ENCODE peak calls at places on chromosomes 16 and 17, in four cellular contexts. One of them, this sample, is unnamed.

GRCh38 chr16:67661101-67661661 is 421 bp downstream of the PARD6A start:
- DNase-seq in HepG2: no peak
- DNase-seq in GM12878: no peak
- DNase-seq in K562: no peak
- DNase-seq in this sample: peak; percentile 67

GRCh38 chr16:68417711-68418301 is 30.5 kb downstream of the SMPD3 start:
- DNase-seq in HepG2: no peak
- DNase-seq in GM12878: peak; percentile 73
- DNase-seq in K562: no peak
- DNase-seq in this sample: no peak

GRCh38 chr16:56682703-56683397 is 580 bp downstream of the MT1X start:
- DNase-seq in HepG2: no peak
- DNase-seq in GM12878: no peak
- DNase-seq in K562: no peak
- DNase-seq in this sample: no peak

GRCh38 chr16:17205279-17206139 is 265.3 kb downstream of the XYLT1 start:
- DNase-seq in HepG2: no peak
- DNase-seq in GM12878: no peak
- DNase-seq in K562: no peak
- DNase-seq in this sample: peak; percentile 31

GRCh38 chr17:38434178-38434665 is 6.0 kb downstream of the ARHGAP23 start:
- DNase-seq in HepG2: no peak
- DNase-seq in GM12878: no peak
- DNase-seq in K562: no peak
- DNase-seq in this sample: no peak

GRCh38 chr16:50683689-50684374 is 2.7 kb upstream of the SNX20 start:
- DNase-seq in HepG2: no peak
- DNase-seq in GM12878: peak; percentile 87
- DNase-seq in K562: no peak
- DNase-seq in this sample: no peak

GRCh38 chr16:82240111-82240510 is 70.1 kb upstream of the MPHOSPH6 start:
- DNase-seq in HepG2: no peak
- DNase-seq in GM12878: no peak
- DNase-seq in K562: no peak
- DNase-seq in this sample: no peak

GRCh38 chr16:86519649-86520316 is 9.5 kb downstream of the FOXF1 start:
- DNase-seq in HepG2: peak; percentile 48
- DNase-seq in GM12878: no peak
- DNase-seq in K562: peak; percentile 77
- DNase-seq in this sample: peak; percentile 75

GRCh38 chr17:27927781-27928180 is 34.6 kb upstream of the LYRM9 start:
- DNase-seq in HepG2: no peak
- DNase-seq in GM12878: no peak
- DNase-seq in K562: no peak
- DNase-seq in this sample: no peak

GRCh38 chr17:67546578-67547527 is 169.8 kb downstream of the PITPNC1 start:
- DNase-seq in HepG2: no peak
- DNase-seq in GM12878: no peak
- DNase-seq in K562: no peak
- DNase-seq in this sample: peak; percentile 19

GRCh38 chr17:45223541-45224528 is 2.1 kb downstream of the FMNL1 start:
- DNase-seq in HepG2: no peak
- DNase-seq in GM12878: no peak
- DNase-seq in K562: no peak
- DNase-seq in this sample: no peak

GRCh38 chr17:38922538-38923291 is 2.7 kb upstream of the LASP1NB start:
- DNase-seq in HepG2: no peak
- DNase-seq in GM12878: no peak
- DNase-seq in K562: peak; percentile 27
- DNase-seq in this sample: peak; percentile 53

GRCh38 chr17:73191443-73192218 is 1.2 kb upstream of the COG1 start:
- DNase-seq in HepG2: peak; percentile 77
- DNase-seq in GM12878: no peak
- DNase-seq in K562: peak; percentile 61
- DNase-seq in this sample: peak; percentile 62

GRCh38 chr16:11495066-11495407 is 91.7 kb downstream of the LITAF start:
- DNase-seq in HepG2: no peak
- DNase-seq in GM12878: no peak
- DNase-seq in K562: no peak
- DNase-seq in this sample: no peak

GRCh38 chr16:83838151-83838550 is 30.4 kb downstream of the HSBP1 start:
- DNase-seq in HepG2: no peak
- DNase-seq in GM12878: no peak
- DNase-seq in K562: no peak
- DNase-seq in this sample: no peak

GRCh38 chr16:70746708-70747424 is 54.1 kb downstream of the VAC14 start:
- DNase-seq in HepG2: peak; percentile 99
- DNase-seq in GM12878: no peak
- DNase-seq in K562: peak; percentile 79
- DNase-seq in this sample: no peak

GRCh38 chr16:57686577-57686976 is 8.0 kb upstream of the DRC7 start:
- DNase-seq in HepG2: no peak
- DNase-seq in GM12878: no peak
- DNase-seq in K562: no peak
- DNase-seq in this sample: no peak

DNA sequence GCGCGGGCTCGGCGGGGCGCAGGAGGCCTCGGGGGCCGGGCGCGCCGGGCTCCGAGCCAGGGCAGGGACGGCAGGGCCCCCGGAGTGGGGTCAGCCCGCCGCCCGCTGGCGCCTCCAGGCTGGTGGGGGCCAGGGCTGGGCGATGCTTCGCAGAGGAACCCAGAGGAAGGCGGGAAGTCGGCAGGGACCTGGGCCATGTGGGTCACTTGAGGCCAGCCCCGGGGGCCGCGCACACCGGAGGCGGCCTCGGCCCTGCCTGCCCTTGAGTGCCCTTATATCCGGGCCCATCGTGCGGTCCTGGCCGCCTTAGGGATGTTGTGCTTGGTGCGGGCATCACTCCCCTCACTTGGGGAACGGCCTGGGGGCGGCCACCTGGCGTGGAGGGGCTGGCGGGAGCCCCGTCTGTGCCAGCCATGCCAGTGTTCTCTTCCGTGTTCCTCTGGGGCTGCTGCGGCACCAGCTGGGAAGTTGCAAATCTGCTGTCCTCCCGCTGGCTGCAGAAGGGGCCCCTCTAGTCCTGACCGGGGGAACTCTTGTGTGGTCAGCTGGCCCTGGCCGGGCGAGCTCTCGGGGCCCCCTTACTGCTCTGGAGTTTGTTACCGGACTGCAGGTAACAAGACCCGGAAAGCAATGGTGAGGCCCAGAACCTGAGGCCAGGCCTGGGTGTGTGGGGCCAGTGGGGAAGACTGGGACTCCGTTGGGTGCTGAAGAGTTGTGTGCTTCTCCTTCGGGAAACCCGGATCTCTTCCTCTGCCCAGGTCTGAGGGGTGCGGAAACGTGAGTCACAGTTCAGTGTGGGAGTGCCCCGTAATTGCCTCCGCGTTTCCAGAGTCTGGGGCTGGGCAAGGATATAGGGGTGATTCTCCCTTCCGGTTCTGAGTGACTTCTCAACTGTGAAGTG is 849 bp downstream of the CAPN15 start:
- DNase-seq in HepG2: no peak
- DNase-seq in GM12878: no peak
- DNase-seq in K562: peak; percentile 65
- DNase-seq in this sample: peak; percentile 44
- TF ChIP-seq CREM in HepG2: no peak
- TF ChIP-seq CREM in GM12878: no peak
- TF ChIP-seq CREM in K562: peak; percentile 40
- TF ChIP-seq CREM in this sample: no peak

GRCh38 chr17:76528156-76528527 is 9.4 kb downstream of the CYGB start:
- DNase-seq in HepG2: no peak
- DNase-seq in GM12878: no peak
- DNase-seq in K562: no peak
- DNase-seq in this sample: no peak
- TF ChIP-seq CREM in HepG2: no peak
- TF ChIP-seq CREM in GM12878: no peak
- TF ChIP-seq CREM in K562: no peak
- TF ChIP-seq CREM in this sample: no peak

GRCh38 chr16:1677942-1678499 is at the start of gene JPT2:
- DNase-seq in HepG2: peak; percentile 93
- DNase-seq in GM12878: peak; percentile 84
- DNase-seq in K562: peak; percentile 98
- DNase-seq in this sample: peak; percentile 98

GRCh38 chr16:1680361-1680760 is 2.3 kb downstream of the JPT2 start:
- DNase-seq in HepG2: no peak
- DNase-seq in GM12878: no peak
- DNase-seq in K562: no peak
- DNase-seq in this sample: no peak

GRCh38 chr16:1677339-1677738 is 740 bp upstream of the JPT2 start:
- DNase-seq in HepG2: no peak
- DNase-seq in GM12878: no peak
- DNase-seq in K562: no peak
- DNase-seq in this sample: no peak

GRCh38 chr16:1676661-1677060 is 1.4 kb upstream of the JPT2 start:
- DNase-seq in HepG2: no peak
- DNase-seq in GM12878: no peak
- DNase-seq in K562: no peak
- DNase-seq in this sample: no peak

DNA sequence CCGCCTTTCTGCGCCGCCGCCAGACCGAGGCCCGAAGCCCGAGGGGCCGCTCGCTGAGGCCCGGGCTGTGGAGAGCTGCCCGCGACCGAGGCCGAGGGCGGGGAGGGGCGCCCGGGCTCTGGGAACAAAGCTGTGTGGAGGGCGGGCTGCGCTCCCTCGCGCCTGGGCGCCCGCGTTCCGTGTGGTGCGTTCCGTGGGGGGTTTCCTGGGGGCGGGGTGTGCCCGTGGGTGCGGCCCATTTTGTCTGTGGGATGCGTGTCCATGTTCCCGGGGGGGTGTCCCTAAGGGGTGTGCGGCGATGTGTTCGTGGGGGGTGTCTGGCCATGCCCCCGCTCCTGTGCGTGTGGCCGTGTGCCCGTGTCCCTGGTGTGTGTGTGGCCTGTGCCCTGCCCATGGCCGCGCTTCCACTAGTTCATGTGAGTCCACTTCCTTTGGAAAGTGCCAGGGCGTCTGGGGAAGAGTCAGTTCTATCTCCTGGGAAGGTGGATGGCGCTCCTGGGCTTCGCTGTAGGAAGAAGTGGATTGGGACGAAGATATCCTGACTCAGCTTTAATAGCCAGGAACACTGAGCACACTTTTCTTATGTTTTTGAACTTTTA is 520 bp downstream of the JPT2 start:
- DNase-seq in HepG2: peak; percentile 12
- DNase-seq in GM12878: no peak
- DNase-seq in K562: no peak
- DNase-seq in this sample: no peak
- TF ChIP-seq CREM in HepG2: no peak
- TF ChIP-seq CREM in GM12878: peak; percentile 12
- TF ChIP-seq CREM in K562: no peak
- TF ChIP-seq CREM in this sample: no peak

GRCh38 chr17:17280613-17281549 is at the start of gene COPS3:
- DNase-seq in HepG2: peak; percentile 95
- DNase-seq in GM12878: peak; percentile 84
- DNase-seq in K562: peak; percentile 93
- DNase-seq in this sample: peak; percentile 95
- TF ChIP-seq CREM in HepG2: peak; percentile 84
- TF ChIP-seq CREM in GM12878: peak; percentile 90
- TF ChIP-seq CREM in K562: peak; percentile 95
- TF ChIP-seq CREM in this sample: peak; percentile 88

GRCh38 chr17:76570457-76570856 is 15.2 kb downstream of the ST6GALNAC2 start:
- DNase-seq in HepG2: no peak
- DNase-seq in GM12878: no peak
- DNase-seq in K562: no peak
- DNase-seq in this sample: no peak

GRCh38 chr17:76568771-76569170 is 16.9 kb downstream of the ST6GALNAC2 start:
- DNase-seq in HepG2: no peak
- DNase-seq in GM12878: no peak
- DNase-seq in K562: peak; percentile 41
- DNase-seq in this sample: no peak

GRCh38 chr17:76570877-76571471 is 14.7 kb downstream of the ST6GALNAC2 start:
- DNase-seq in HepG2: peak; percentile 50
- DNase-seq in GM12878: no peak
- DNase-seq in K562: no peak
- DNase-seq in this sample: no peak

GRCh38 chr17:76567634-76568432 is 17.8 kb downstream of the ST6GALNAC2 start:
- DNase-seq in HepG2: peak; percentile 60
- DNase-seq in GM12878: no peak
- DNase-seq in K562: no peak
- DNase-seq in this sample: no peak

DNA sequence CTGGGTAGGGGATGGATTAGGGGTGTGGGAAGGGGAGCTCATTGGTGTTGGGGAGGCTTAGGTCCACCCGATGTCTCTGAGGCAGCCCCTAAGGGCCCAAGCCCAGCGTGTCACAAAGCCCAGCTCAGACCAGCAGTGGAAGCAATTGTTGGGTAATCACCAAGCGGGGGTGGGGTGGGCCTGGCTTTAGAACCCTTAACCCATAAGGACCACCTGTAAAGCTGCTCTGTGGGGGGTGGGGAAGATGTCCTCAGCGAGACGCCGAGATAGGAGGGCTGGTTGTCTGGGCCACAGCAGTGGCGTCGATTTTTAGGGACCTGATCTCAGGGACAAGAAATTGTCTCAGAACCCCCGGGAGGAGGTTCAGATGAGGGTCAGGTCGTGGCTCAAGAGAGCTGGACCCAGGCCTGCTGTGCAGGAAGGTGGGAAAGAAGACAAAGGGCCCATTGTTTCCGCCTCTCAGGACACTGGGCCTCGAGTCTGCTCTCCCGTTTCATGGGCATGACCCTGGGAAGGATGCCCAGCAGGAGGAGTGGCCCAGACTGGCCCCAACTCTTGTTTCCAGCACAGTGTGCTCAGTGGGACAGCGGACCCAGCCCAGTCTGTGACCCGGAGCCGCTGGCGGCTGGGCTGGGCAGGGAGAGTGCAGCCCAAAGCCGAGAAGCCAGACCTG is 15.9 kb downstream of the ST6GALNAC2 start:
- DNase-seq in HepG2: peak; percentile 92
- DNase-seq in GM12878: no peak
- DNase-seq in K562: no peak
- DNase-seq in this sample: no peak
- TF ChIP-seq CREM in HepG2: no peak
- TF ChIP-seq CREM in GM12878: no peak
- TF ChIP-seq CREM in K562: no peak
- TF ChIP-seq CREM in this sample: no peak

GRCh38 chr17:42655528-42655927 is 3.6 kb upstream of the TUBG2 start:
- DNase-seq in HepG2: no peak
- DNase-seq in GM12878: no peak
- DNase-seq in K562: no peak
- DNase-seq in this sample: no peak
- TF ChIP-seq CREM in HepG2: no peak
- TF ChIP-seq CREM in GM12878: no peak
- TF ChIP-seq CREM in K562: no peak
- TF ChIP-seq CREM in this sample: no peak

GRCh38 chr17:50394711-50395110 is 2.6 kb downstream of the LRRC59 start:
- DNase-seq in HepG2: no peak
- DNase-seq in GM12878: no peak
- DNase-seq in K562: no peak
- DNase-seq in this sample: no peak

GRCh38 chr17:50393700-50394099 is 3.6 kb downstream of the LRRC59 start:
- DNase-seq in HepG2: no peak
- DNase-seq in GM12878: no peak
- DNase-seq in K562: no peak
- DNase-seq in this sample: no peak

GRCh38 chr17:50397111-50397918 is at the start of gene LRRC59:
- DNase-seq in HepG2: peak; percentile 81
- DNase-seq in GM12878: peak; percentile 55
- DNase-seq in K562: peak; percentile 90
- DNase-seq in this sample: peak; percentile 88

GRCh38 chr17:50397919-50398285 is 579 bp upstream of the LRRC59 start:
- DNase-seq in HepG2: no peak
- DNase-seq in GM12878: no peak
- DNase-seq in K562: peak; percentile 40
- DNase-seq in this sample: no peak

GRCh38 chr17:50396261-50397110 is 837 bp downstream of the LRRC59 start:
- DNase-seq in HepG2: peak; percentile 38
- DNase-seq in GM12878: no peak
- DNase-seq in K562: peak; percentile 55
- DNase-seq in this sample: no peak
- TF ChIP-seq CREM in HepG2: no peak
- TF ChIP-seq CREM in GM12878: no peak
- TF ChIP-seq CREM in K562: no peak
- TF ChIP-seq CREM in this sample: no peak

This sample was measured in WTC11.